ENCODE peak calls at places on chromosomes 5 and 9, in eight cellular contexts. One of them, this sample, is unnamed.

GRCh38 chr5:157820593-157821252 is 38.2 kb downstream of the CLINT1 start:
- DNase-seq in HCEC 1CT: peak
- DNase-seq in foreskin keratinocyte: peak
- DNase-seq in effector memory CD8-positive, alpha-beta T cell: no peak
- DNase-seq in A549: peak
- DNase-seq in NCI-H748 treated with DMSO at 0.1 percent for 48 hours: peak
- DNase-seq in mucosa of gallbladder: peak
- DNase-seq in stimulated activated CD8-positive, alpha-beta memory T cell treated with anti-CD3 and anti-CD28 coated beads, Interleukin-15, amount 100 ng/mL, for 1 hour: no peak
- DNase-seq in this sample: no peak

GRCh38 chr5:123125172-123125508 is 36.1 kb downstream of the PRDM6 start:
- DNase-seq in HCEC 1CT: peak
- DNase-seq in foreskin keratinocyte: peak
- DNase-seq in effector memory CD8-positive, alpha-beta T cell: no peak
- DNase-seq in A549: no peak
- DNase-seq in NCI-H748 treated with DMSO at 0.1 percent for 48 hours: peak
- DNase-seq in mucosa of gallbladder: no peak
- DNase-seq in stimulated activated CD8-positive, alpha-beta memory T cell treated with anti-CD3 and anti-CD28 coated beads, Interleukin-15, amount 100 ng/mL, for 1 hour: no peak
- DNase-seq in this sample: no peak

GRCh38 chr9:81879501-81879916 is 48.7 kb upstream of the SPATA31D4 start:
- DNase-seq in HCEC 1CT: no peak
- DNase-seq in foreskin keratinocyte: no peak
- DNase-seq in effector memory CD8-positive, alpha-beta T cell: no peak
- DNase-seq in A549: no peak
- DNase-seq in NCI-H748 treated with DMSO at 0.1 percent for 48 hours: peak
- DNase-seq in mucosa of gallbladder: no peak
- DNase-seq in stimulated activated CD8-positive, alpha-beta memory T cell treated with anti-CD3 and anti-CD28 coated beads, Interleukin-15, amount 100 ng/mL, for 1 hour: no peak
- DNase-seq in this sample: no peak

GRCh38 chr9:124810513-124811355 is 33.8 kb downstream of the OLFML2A start:
- DNase-seq in HCEC 1CT: peak
- DNase-seq in foreskin keratinocyte: peak
- DNase-seq in effector memory CD8-positive, alpha-beta T cell: no peak
- DNase-seq in A549: peak
- DNase-seq in NCI-H748 treated with DMSO at 0.1 percent for 48 hours: no peak
- DNase-seq in mucosa of gallbladder: no peak
- DNase-seq in stimulated activated CD8-positive, alpha-beta memory T cell treated with anti-CD3 and anti-CD28 coated beads, Interleukin-15, amount 100 ng/mL, for 1 hour: no peak
- DNase-seq in this sample: no peak

GRCh38 chr9:385818-386398 is 171.2 kb downstream of the DOCK8 start:
- DNase-seq in HCEC 1CT: peak
- DNase-seq in foreskin keratinocyte: peak
- DNase-seq in effector memory CD8-positive, alpha-beta T cell: no peak
- DNase-seq in A549: peak
- DNase-seq in NCI-H748 treated with DMSO at 0.1 percent for 48 hours: peak
- DNase-seq in mucosa of gallbladder: peak
- DNase-seq in stimulated activated CD8-positive, alpha-beta memory T cell treated with anti-CD3 and anti-CD28 coated beads, Interleukin-15, amount 100 ng/mL, for 1 hour: no peak
- DNase-seq in this sample: no peak

GRCh38 chr5:67971223-67971830 is 244.2 kb upstream of the PIK3R1 start:
- DNase-seq in HCEC 1CT: peak
- DNase-seq in foreskin keratinocyte: no peak
- DNase-seq in effector memory CD8-positive, alpha-beta T cell: no peak
- DNase-seq in A549: no peak
- DNase-seq in NCI-H748 treated with DMSO at 0.1 percent for 48 hours: no peak
- DNase-seq in mucosa of gallbladder: no peak
- DNase-seq in stimulated activated CD8-positive, alpha-beta memory T cell treated with anti-CD3 and anti-CD28 coated beads, Interleukin-15, amount 100 ng/mL, for 1 hour: no peak
- DNase-seq in this sample: no peak

GRCh38 chr5:8457187-8458037 is 588.5 kb downstream of the MTRR start:
- DNase-seq in HCEC 1CT: no peak
- DNase-seq in foreskin keratinocyte: peak
- DNase-seq in effector memory CD8-positive, alpha-beta T cell: peak
- DNase-seq in A549: peak
- DNase-seq in NCI-H748 treated with DMSO at 0.1 percent for 48 hours: peak
- DNase-seq in mucosa of gallbladder: peak
- DNase-seq in stimulated activated CD8-positive, alpha-beta memory T cell treated with anti-CD3 and anti-CD28 coated beads, Interleukin-15, amount 100 ng/mL, for 1 hour: peak
- DNase-seq in this sample: peak

GRCh38 chr5:88613051-88613450 is 269.9 kb downstream of the MEF2C start:
- DNase-seq in HCEC 1CT: no peak
- DNase-seq in foreskin keratinocyte: no peak
- DNase-seq in effector memory CD8-positive, alpha-beta T cell: no peak
- DNase-seq in A549: no peak
- DNase-seq in NCI-H748 treated with DMSO at 0.1 percent for 48 hours: no peak
- DNase-seq in mucosa of gallbladder: no peak
- DNase-seq in stimulated activated CD8-positive, alpha-beta memory T cell treated with anti-CD3 and anti-CD28 coated beads, Interleukin-15, amount 100 ng/mL, for 1 hour: no peak
- DNase-seq in this sample: no peak

GRCh38 chr5:82164957-82165698 is 113.0 kb downstream of the RPS23 start:
- DNase-seq in HCEC 1CT: peak
- DNase-seq in foreskin keratinocyte: peak
- DNase-seq in effector memory CD8-positive, alpha-beta T cell: no peak
- DNase-seq in A549: peak
- DNase-seq in NCI-H748 treated with DMSO at 0.1 percent for 48 hours: no peak
- DNase-seq in mucosa of gallbladder: no peak
- DNase-seq in stimulated activated CD8-positive, alpha-beta memory T cell treated with anti-CD3 and anti-CD28 coated beads, Interleukin-15, amount 100 ng/mL, for 1 hour: no peak
- DNase-seq in this sample: no peak

GRCh38 chr5:37723147-37723961 is 116.5 kb downstream of the GDNF start:
- DNase-seq in HCEC 1CT: no peak
- DNase-seq in foreskin keratinocyte: no peak
- DNase-seq in effector memory CD8-positive, alpha-beta T cell: no peak
- DNase-seq in A549: peak
- DNase-seq in NCI-H748 treated with DMSO at 0.1 percent for 48 hours: no peak
- DNase-seq in mucosa of gallbladder: no peak
- DNase-seq in stimulated activated CD8-positive, alpha-beta memory T cell treated with anti-CD3 and anti-CD28 coated beads, Interleukin-15, amount 100 ng/mL, for 1 hour: no peak
- DNase-seq in this sample: no peak

GRCh38 chr9:124198948-124199347 is 58.8 kb upstream of the NEK6 start:
- DNase-seq in HCEC 1CT: no peak
- DNase-seq in foreskin keratinocyte: no peak
- DNase-seq in effector memory CD8-positive, alpha-beta T cell: no peak
- DNase-seq in A549: no peak
- DNase-seq in NCI-H748 treated with DMSO at 0.1 percent for 48 hours: no peak
- DNase-seq in mucosa of gallbladder: no peak
- DNase-seq in stimulated activated CD8-positive, alpha-beta memory T cell treated with anti-CD3 and anti-CD28 coated beads, Interleukin-15, amount 100 ng/mL, for 1 hour: no peak
- DNase-seq in this sample: no peak

GRCh38 chr5:16735092-16735970 is 118.5 kb upstream of the RETREG1 start:
- DNase-seq in HCEC 1CT: no peak
- DNase-seq in foreskin keratinocyte: no peak
- DNase-seq in effector memory CD8-positive, alpha-beta T cell: no peak
- DNase-seq in A549: no peak
- DNase-seq in NCI-H748 treated with DMSO at 0.1 percent for 48 hours: peak
- DNase-seq in mucosa of gallbladder: no peak
- DNase-seq in stimulated activated CD8-positive, alpha-beta memory T cell treated with anti-CD3 and anti-CD28 coated beads, Interleukin-15, amount 100 ng/mL, for 1 hour: no peak
- DNase-seq in this sample: no peak

GRCh38 chr5:53361708-53362107 is 118.7 kb upstream of the FST start:
- DNase-seq in HCEC 1CT: no peak
- DNase-seq in foreskin keratinocyte: peak
- DNase-seq in effector memory CD8-positive, alpha-beta T cell: no peak
- DNase-seq in A549: no peak
- DNase-seq in NCI-H748 treated with DMSO at 0.1 percent for 48 hours: no peak
- DNase-seq in mucosa of gallbladder: no peak
- DNase-seq in stimulated activated CD8-positive, alpha-beta memory T cell treated with anti-CD3 and anti-CD28 coated beads, Interleukin-15, amount 100 ng/mL, for 1 hour: no peak
- DNase-seq in this sample: no peak

GRCh38 chr9:8346291-8346690 is 546.7 kb upstream of the DMAC1 start:
- DNase-seq in HCEC 1CT: no peak
- DNase-seq in foreskin keratinocyte: no peak
- DNase-seq in effector memory CD8-positive, alpha-beta T cell: no peak
- DNase-seq in A549: no peak
- DNase-seq in NCI-H748 treated with DMSO at 0.1 percent for 48 hours: no peak
- DNase-seq in mucosa of gallbladder: no peak
- DNase-seq in stimulated activated CD8-positive, alpha-beta memory T cell treated with anti-CD3 and anti-CD28 coated beads, Interleukin-15, amount 100 ng/mL, for 1 hour: no peak
- DNase-seq in this sample: no peak

GRCh38 chr5:39117401-39117800 is 43.2 kb upstream of the RICTOR start:
- DNase-seq in HCEC 1CT: peak
- DNase-seq in foreskin keratinocyte: no peak
- DNase-seq in effector memory CD8-positive, alpha-beta T cell: no peak
- DNase-seq in A549: no peak
- DNase-seq in NCI-H748 treated with DMSO at 0.1 percent for 48 hours: no peak
- DNase-seq in mucosa of gallbladder: no peak
- DNase-seq in stimulated activated CD8-positive, alpha-beta memory T cell treated with anti-CD3 and anti-CD28 coated beads, Interleukin-15, amount 100 ng/mL, for 1 hour: no peak
- DNase-seq in this sample: no peak

GRCh38 chr5:108271127-108271526 is 110.8 kb downstream of the FBXL17 start:
- DNase-seq in HCEC 1CT: no peak
- DNase-seq in foreskin keratinocyte: no peak
- DNase-seq in effector memory CD8-positive, alpha-beta T cell: no peak
- DNase-seq in A549: no peak
- DNase-seq in NCI-H748 treated with DMSO at 0.1 percent for 48 hours: no peak
- DNase-seq in mucosa of gallbladder: no peak
- DNase-seq in stimulated activated CD8-positive, alpha-beta memory T cell treated with anti-CD3 and anti-CD28 coated beads, Interleukin-15, amount 100 ng/mL, for 1 hour: no peak
- DNase-seq in this sample: no peak

GRCh38 chr5:75566710-75567309 is 44.4 kb upstream of the ANKDD1B start:
- DNase-seq in HCEC 1CT: peak
- DNase-seq in foreskin keratinocyte: peak
- DNase-seq in effector memory CD8-positive, alpha-beta T cell: no peak
- DNase-seq in A549: peak
- DNase-seq in NCI-H748 treated with DMSO at 0.1 percent for 48 hours: no peak
- DNase-seq in mucosa of gallbladder: no peak
- DNase-seq in stimulated activated CD8-positive, alpha-beta memory T cell treated with anti-CD3 and anti-CD28 coated beads, Interleukin-15, amount 100 ng/mL, for 1 hour: no peak
- DNase-seq in this sample: no peak

GRCh38 chr9:137221095-137221374 is 1.0 kb downstream of the RNF208 start:
- DNase-seq in HCEC 1CT: no peak
- DNase-seq in foreskin keratinocyte: no peak
- DNase-seq in effector memory CD8-positive, alpha-beta T cell: no peak
- DNase-seq in A549: no peak
- DNase-seq in NCI-H748 treated with DMSO at 0.1 percent for 48 hours: no peak
- DNase-seq in mucosa of gallbladder: no peak
- DNase-seq in stimulated activated CD8-positive, alpha-beta memory T cell treated with anti-CD3 and anti-CD28 coated beads, Interleukin-15, amount 100 ng/mL, for 1 hour: no peak
- DNase-seq in this sample: no peak

GRCh38 chr5:109411627-109412026 is 1.9 kb upstream of the PJA2 start:
- DNase-seq in HCEC 1CT: peak
- DNase-seq in foreskin keratinocyte: peak
- DNase-seq in effector memory CD8-positive, alpha-beta T cell: no peak
- DNase-seq in A549: peak
- DNase-seq in NCI-H748 treated with DMSO at 0.1 percent for 48 hours: no peak
- DNase-seq in mucosa of gallbladder: no peak
- DNase-seq in stimulated activated CD8-positive, alpha-beta memory T cell treated with anti-CD3 and anti-CD28 coated beads, Interleukin-15, amount 100 ng/mL, for 1 hour: no peak
- DNase-seq in this sample: no peak

GRCh38 chr5:75113354-75113753 is 61.0 kb upstream of the GCNT4 start:
- DNase-seq in HCEC 1CT: peak
- DNase-seq in foreskin keratinocyte: peak
- DNase-seq in effector memory CD8-positive, alpha-beta T cell: no peak
- DNase-seq in A549: no peak
- DNase-seq in NCI-H748 treated with DMSO at 0.1 percent for 48 hours: no peak
- DNase-seq in mucosa of gallbladder: no peak
- DNase-seq in stimulated activated CD8-positive, alpha-beta memory T cell treated with anti-CD3 and anti-CD28 coated beads, Interleukin-15, amount 100 ng/mL, for 1 hour: no peak
- DNase-seq in this sample: no peak

GRCh38 chr9:22240619-22241018 is 206.0 kb upstream of the DMRTA1 start:
- DNase-seq in HCEC 1CT: peak
- DNase-seq in foreskin keratinocyte: peak
- DNase-seq in effector memory CD8-positive, alpha-beta T cell: no peak
- DNase-seq in A549: no peak
- DNase-seq in NCI-H748 treated with DMSO at 0.1 percent for 48 hours: no peak
- DNase-seq in mucosa of gallbladder: no peak
- DNase-seq in stimulated activated CD8-positive, alpha-beta memory T cell treated with anti-CD3 and anti-CD28 coated beads, Interleukin-15, amount 100 ng/mL, for 1 hour: no peak
- DNase-seq in this sample: no peak

GRCh38 chr9:17318821-17319320 is 184.0 kb downstream of the CNTLN start:
- DNase-seq in HCEC 1CT: peak
- DNase-seq in foreskin keratinocyte: peak
- DNase-seq in effector memory CD8-positive, alpha-beta T cell: no peak
- DNase-seq in A549: no peak
- DNase-seq in NCI-H748 treated with DMSO at 0.1 percent for 48 hours: no peak
- DNase-seq in mucosa of gallbladder: no peak
- DNase-seq in stimulated activated CD8-positive, alpha-beta memory T cell treated with anti-CD3 and anti-CD28 coated beads, Interleukin-15, amount 100 ng/mL, for 1 hour: no peak
- DNase-seq in this sample: no peak

GRCh38 chr9:109793196-109793595 is 13.2 kb downstream of the PALM2AKAP2 start:
- DNase-seq in HCEC 1CT: peak
- DNase-seq in foreskin keratinocyte: peak
- DNase-seq in effector memory CD8-positive, alpha-beta T cell: no peak
- DNase-seq in A549: peak
- DNase-seq in NCI-H748 treated with DMSO at 0.1 percent for 48 hours: no peak
- DNase-seq in mucosa of gallbladder: no peak
- DNase-seq in stimulated activated CD8-positive, alpha-beta memory T cell treated with anti-CD3 and anti-CD28 coated beads, Interleukin-15, amount 100 ng/mL, for 1 hour: no peak
- DNase-seq in this sample: no peak

GRCh38 chr5:174221454-174221853 is 175.9 kb downstream of the NSG2 start:
- DNase-seq in HCEC 1CT: no peak
- DNase-seq in foreskin keratinocyte: no peak
- DNase-seq in effector memory CD8-positive, alpha-beta T cell: no peak
- DNase-seq in A549: no peak
- DNase-seq in NCI-H748 treated with DMSO at 0.1 percent for 48 hours: no peak
- DNase-seq in mucosa of gallbladder: no peak
- DNase-seq in stimulated activated CD8-positive, alpha-beta memory T cell treated with anti-CD3 and anti-CD28 coated beads, Interleukin-15, amount 100 ng/mL, for 1 hour: no peak
- DNase-seq in this sample: no peak

GRCh38 chr5:90037646-90038045 is 371.9 kb downstream of the CETN3 start:
- DNase-seq in HCEC 1CT: no peak
- DNase-seq in foreskin keratinocyte: no peak
- DNase-seq in effector memory CD8-positive, alpha-beta T cell: no peak
- DNase-seq in A549: no peak
- DNase-seq in NCI-H748 treated with DMSO at 0.1 percent for 48 hours: no peak
- DNase-seq in mucosa of gallbladder: no peak
- DNase-seq in stimulated activated CD8-positive, alpha-beta memory T cell treated with anti-CD3 and anti-CD28 coated beads, Interleukin-15, amount 100 ng/mL, for 1 hour: no peak
- DNase-seq in this sample: no peak

GRCh38 chr5:153223376-153223775 is 267.1 kb upstream of the GRIA1 start:
- DNase-seq in HCEC 1CT: peak
- DNase-seq in foreskin keratinocyte: no peak
- DNase-seq in effector memory CD8-positive, alpha-beta T cell: no peak
- DNase-seq in A549: no peak
- DNase-seq in NCI-H748 treated with DMSO at 0.1 percent for 48 hours: no peak
- DNase-seq in mucosa of gallbladder: no peak
- DNase-seq in stimulated activated CD8-positive, alpha-beta memory T cell treated with anti-CD3 and anti-CD28 coated beads, Interleukin-15, amount 100 ng/mL, for 1 hour: no peak
- DNase-seq in this sample: no peak

GRCh38 chr5:4879693-4880303 is 260.3 kb upstream of the ADAMTS16 start:
- DNase-seq in HCEC 1CT: peak
- DNase-seq in foreskin keratinocyte: peak
- DNase-seq in effector memory CD8-positive, alpha-beta T cell: no peak
- DNase-seq in A549: peak
- DNase-seq in NCI-H748 treated with DMSO at 0.1 percent for 48 hours: peak
- DNase-seq in mucosa of gallbladder: peak
- DNase-seq in stimulated activated CD8-positive, alpha-beta memory T cell treated with anti-CD3 and anti-CD28 coated beads, Interleukin-15, amount 100 ng/mL, for 1 hour: no peak
- DNase-seq in this sample: no peak

GRCh38 chr9:132985489-132985888 is 7.0 kb downstream of the GFI1B start:
- DNase-seq in HCEC 1CT: no peak
- DNase-seq in foreskin keratinocyte: no peak
- DNase-seq in effector memory CD8-positive, alpha-beta T cell: no peak
- DNase-seq in A549: no peak
- DNase-seq in NCI-H748 treated with DMSO at 0.1 percent for 48 hours: no peak
- DNase-seq in mucosa of gallbladder: no peak
- DNase-seq in stimulated activated CD8-positive, alpha-beta memory T cell treated with anti-CD3 and anti-CD28 coated beads, Interleukin-15, amount 100 ng/mL, for 1 hour: no peak
- DNase-seq in this sample: no peak

GRCh38 chr5:6692906-6693305 is 20.3 kb upstream of the TENT4A start:
- DNase-seq in HCEC 1CT: no peak
- DNase-seq in foreskin keratinocyte: no peak
- DNase-seq in effector memory CD8-positive, alpha-beta T cell: no peak
- DNase-seq in A549: no peak
- DNase-seq in NCI-H748 treated with DMSO at 0.1 percent for 48 hours: no peak
- DNase-seq in mucosa of gallbladder: no peak
- DNase-seq in stimulated activated CD8-positive, alpha-beta memory T cell treated with anti-CD3 and anti-CD28 coated beads, Interleukin-15, amount 100 ng/mL, for 1 hour: no peak
- DNase-seq in this sample: no peak

GRCh38 chr5:58116346-58116745 is 343.5 kb downstream of the PLK2 start:
- DNase-seq in HCEC 1CT: no peak
- DNase-seq in foreskin keratinocyte: no peak
- DNase-seq in effector memory CD8-positive, alpha-beta T cell: no peak
- DNase-seq in A549: no peak
- DNase-seq in NCI-H748 treated with DMSO at 0.1 percent for 48 hours: no peak
- DNase-seq in mucosa of gallbladder: no peak
- DNase-seq in stimulated activated CD8-positive, alpha-beta memory T cell treated with anti-CD3 and anti-CD28 coated beads, Interleukin-15, amount 100 ng/mL, for 1 hour: no peak
- DNase-seq in this sample: no peak

This sample was measured in T follicular helper cell.